ENCODE peak calls at places on chromosome 21, in five cellular contexts. A is AG04450, W is AG09319, I is GM20000, X is colonic mucosa. O is an unnamed sample.

GRCh38 chr21:34707876-34708325 is 39.1 kb downstream of the CLIC6 start:
- DNase-seq in A (no peak), W (no peak), I (peak), X (no peak), O (peak)

GRCh38 chr21:19049567-19049966 is 646.0 kb upstream of the TMPRSS15 start:
- DNase-seq in A (no peak), W (no peak), I (no peak), X (peak), O (no peak)

GRCh38 chr21:15659768-15660423 is 69.9 kb upstream of the USP25 start:
- DNase-seq in A (no peak), W (no peak), I (no peak), X (peak), O (no peak)

GRCh38 chr21:29524055-29524454 is 225.3 kb downstream of the BACH1 start:
- DNase-seq in A (no peak), W (no peak), I (no peak), X (no peak), O (no peak)

GRCh38 chr21:39144191-39144590 is 39.1 kb downstream of the PSMG1 start:
- DNase-seq in A (no peak), W (no peak), I (no peak), X (no peak), O (no peak)

GRCh38 chr21:14607262-14607661 is 61.1 kb upstream of the SAMSN1 start:
- DNase-seq in A (no peak), W (no peak), I (no peak), X (no peak), O (no peak)

GRCh38 chr21:18147678-18148077 is 97.0 kb upstream of the CHODL start:
- DNase-seq in A (no peak), W (no peak), I (no peak), X (no peak), O (no peak)

GRCh38 chr21:17467829-17468228 is 45.0 kb upstream of the CXADR start:
- DNase-seq in A (no peak), W (no peak), I (no peak), X (no peak), O (no peak)

GRCh38 chr21:14548751-14549150 is 2.6 kb upstream of the SAMSN1 start:
- DNase-seq in A (no peak), W (no peak), I (no peak), X (no peak), O (no peak)

GRCh38 chr21:45265721-45266517 is 21.8 kb downstream of the POFUT2 start:
- DNase-seq in A (no peak), W (no peak), I (no peak), X (peak), O (no peak)

GRCh38 chr21:45267390-45267760 is 20.3 kb downstream of the POFUT2 start:
- DNase-seq in A (no peak), W (no peak), I (no peak), X (no peak), O (no peak)

GRCh38 chr21:45266518-45267389 is 20.9 kb downstream of the POFUT2 start:
- DNase-seq in A (no peak), W (no peak), I (no peak), X (no peak), O (peak)

GRCh38 chr21:45269861-45270260 is 17.8 kb downstream of the POFUT2 start:
- DNase-seq in A (no peak), W (no peak), I (no peak), X (no peak), O (no peak)

GRCh38 chr21:45270306-45270821 is 17.3 kb downstream of the POFUT2 start:
- DNase-seq in A (no peak), W (no peak), I (no peak), X (no peak), O (peak)
- TF ChIP-seq CTCF in A (no peak), W (peak), I (peak), X (no peak), O (no peak)

GRCh38 chr21:44092201-44092600 is 15.0 kb upstream of the PWP2 start:
- DNase-seq in A (no peak), W (no peak), I (no peak), X (peak), O (no peak)
- TF ChIP-seq CTCF in A (no peak), W (no peak), I (no peak), X (no peak), O (no peak)

GRCh38 chr21:37449302-37449937 is 82.8 kb downstream of the DYRK1A start:
- DNase-seq in A (no peak), W (no peak), I (no peak), X (no peak), O (no peak)

GRCh38 chr21:37445228-37445627 is 78.7 kb downstream of the DYRK1A start:
- DNase-seq in A (peak), W (peak), I (no peak), X (no peak), O (no peak)

GRCh38 chr21:37447288-37447936 is 80.8 kb downstream of the DYRK1A start:
- DNase-seq in A (no peak), W (no peak), I (no peak), X (no peak), O (no peak)

GRCh38 chr21:37443683-37444082 is 77.1 kb downstream of the DYRK1A start:
- DNase-seq in A (no peak), W (no peak), I (no peak), X (no peak), O (no peak)

GRCh38 chr21:37446552-37446951 is 80.0 kb downstream of the DYRK1A start:
- DNase-seq in A (no peak), W (no peak), I (no peak), X (no peak), O (no peak)
- TF ChIP-seq CTCF in A (no peak), W (no peak), I (no peak), X (no peak), O (no peak)

DNA sequence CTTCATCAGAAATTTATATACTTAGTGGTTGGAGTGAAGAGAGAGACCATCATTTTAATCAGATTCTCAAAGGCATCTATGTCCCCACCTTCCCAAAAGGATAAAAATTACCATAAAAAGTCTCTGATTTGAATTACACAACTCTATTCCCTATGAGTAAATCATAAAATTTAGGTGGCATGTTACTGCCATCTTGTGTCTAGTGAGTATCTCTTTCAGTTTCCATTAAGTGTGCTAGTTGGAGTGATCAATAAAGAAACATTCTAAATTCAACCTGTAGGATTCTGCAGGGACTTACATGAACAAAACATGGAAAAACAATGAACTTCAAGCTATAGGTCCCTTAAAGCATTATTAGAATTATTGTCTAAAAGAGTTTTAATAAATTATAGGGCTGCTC is 655.4 kb downstream of the LTN1 start:
- DNase-seq in A (peak), W (peak), I (no peak), X (no peak), O (no peak)
- TF ChIP-seq CTCF in A (peak), W (peak), I (no peak), X (no peak), O (no peak)

DNA sequence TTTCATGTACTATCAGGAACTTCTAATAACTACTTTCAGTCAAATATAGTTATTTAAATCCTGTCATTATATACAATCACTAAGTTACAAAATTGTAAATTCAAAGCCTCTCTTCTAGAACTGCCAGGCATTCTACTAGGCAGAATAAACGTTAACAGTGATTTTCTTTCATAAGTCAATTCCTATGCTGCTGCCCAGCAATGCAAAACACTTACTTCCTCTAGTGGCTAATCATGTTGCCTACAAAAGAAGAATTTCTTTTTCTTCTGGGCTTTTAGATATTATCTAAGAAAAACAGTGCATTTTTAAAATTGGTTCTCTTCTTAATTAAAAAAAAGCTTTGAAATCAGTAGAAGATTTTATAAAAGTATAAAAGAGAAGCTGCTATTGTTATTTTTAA is 509.8 kb upstream of the ADAMTS5 start:
- DNase-seq in A (peak), W (peak), I (no peak), X (no peak), O (no peak)
- TF ChIP-seq CTCF in A (peak), W (peak), I (no peak), X (peak), O (no peak)

GRCh38 chr21:43269461-43269860 is 100.7 kb downstream of the CRYAA start:
- DNase-seq in A (no peak), W (no peak), I (peak), X (no peak), O (peak)
- TF ChIP-seq CTCF in A (peak), W (peak), I (no peak), X (no peak), O (peak)

GRCh38 chr21:41307219-41307618 is 9.4 kb upstream of the FAM3B start:
- DNase-seq in A (no peak), W (no peak), I (no peak), X (no peak), O (no peak)

GRCh38 chr21:41304068-41304720 is 12.4 kb upstream of the FAM3B start:
- DNase-seq in A (no peak), W (no peak), I (no peak), X (no peak), O (no peak)

GRCh38 chr21:41302976-41303375 is 13.6 kb upstream of the FAM3B start:
- DNase-seq in A (no peak), W (no peak), I (no peak), X (no peak), O (no peak)
- TF ChIP-seq CTCF in A (no peak), W (no peak), I (no peak), X (no peak), O (no peak)

GRCh38 chr21:44337941-44338895 is 972 bp downstream of the CFAP410 start:
- DNase-seq in A (no peak), W (no peak), I (peak), X (peak), O (peak)
- TF ChIP-seq CTCF in A (peak), W (peak), I (no peak), X (peak), O (no peak)

DNA sequence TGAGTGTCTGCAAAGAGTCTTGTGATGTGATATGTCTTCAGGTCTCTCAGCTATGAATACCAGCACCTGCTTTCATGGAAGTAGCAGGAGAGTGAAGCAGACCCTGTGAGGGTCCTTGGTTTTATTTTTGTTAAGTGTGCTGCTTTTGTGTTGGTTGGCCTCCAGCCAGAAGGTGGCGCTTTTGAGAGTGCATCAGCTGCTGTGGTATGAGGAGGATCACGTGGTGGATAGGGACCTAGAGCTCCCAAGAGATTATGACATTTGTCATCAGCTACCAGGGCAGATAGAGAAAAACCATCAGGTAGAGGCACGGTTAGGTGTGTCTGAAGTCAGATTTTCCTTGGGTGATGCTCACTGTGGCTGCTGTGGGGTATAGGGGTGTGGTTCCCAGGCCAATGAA is 1232.1 kb downstream of the MRPL39 start:
- DNase-seq in A (no peak), W (no peak), I (no peak), X (no peak), O (peak)
- TF ChIP-seq CTCF in A (no peak), W (no peak), I (no peak), X (no peak), O (no peak)

O was measured in activated CD8-positive, alpha-beta T cell treated with anti-CD3 and anti-CD28 coated beads for 36 hours.